ENCODE peak calls at places on chromosome X, in five cellular contexts. D is gastrocnemius medialis, J is kidney epithelial cell, F is AG10803, T is choroid plexus epithelial cell. Y is an unnamed sample.

GRCh38 chrX:19107035-19107434 is 15.2 kb downstream of the ADGRG2 start:
- DNase-seq in D (no peak), J (no peak), F (no peak), T (no peak), Y (no peak)

GRCh38 chrX:69093960-69094935 is 71.0 kb downstream of the PJA1 start:
- DNase-seq in D (no peak), J (no peak), F (peak), T (peak), Y (no peak)

GRCh38 chrX:283115-283845 is 2.1 kb downstream of the PLCXD1 start:
- DNase-seq in D (peak), J (peak), F (peak), T (peak), Y (peak)

GRCh38 chrX:72340572-72340971 is 34.9 kb upstream of the CITED1 start:
- DNase-seq in D (no peak), J (no peak), F (no peak), T (no peak), Y (no peak)

GRCh38 chrX:41291309-41291708 is 42.7 kb upstream of the DDX3X start:
- DNase-seq in D (no peak), J (no peak), F (no peak), T (no peak), Y (no peak)

GRCh38 chrX:100413231-100413630 is 3.2 kb upstream of the PCDH19 start:
- DNase-seq in D (no peak), J (no peak), F (peak), T (peak), Y (no peak)

GRCh38 chrX:281166-281999 is at the start of gene PLCXD1:
- DNase-seq in D (no peak), J (no peak), F (no peak), T (peak), Y (no peak)

GRCh38 chrX:16722481-16722880 is 3.1 kb downstream of the SYAP1 start:
- DNase-seq in D (no peak), J (no peak), F (no peak), T (no peak), Y (no peak)

GRCh38 chrX:54920610-54921426 is at the start of gene TRO:
- DNase-seq in D (no peak), J (no peak), F (no peak), T (peak), Y (no peak)

GRCh38 chrX:148537556-148538182 is 37.3 kb downstream of the AFF2 start:
- DNase-seq in D (no peak), J (no peak), F (no peak), T (no peak), Y (no peak)

GRCh38 chrX:47936224-47936939 is 67.4 kb downstream of the ZNF182 start:
- DNase-seq in D (no peak), J (no peak), F (no peak), T (no peak), Y (no peak)

GRCh38 chrX:103398321-103398937 is 22.1 kb downstream of the BEX3 start:
- DNase-seq in D (no peak), J (no peak), F (peak), T (peak), Y (no peak)

GRCh38 chrX:70033348-70033747 is 16.4 kb downstream of the AWAT2 start:
- DNase-seq in D (no peak), J (no peak), F (peak), T (peak), Y (no peak)

GRCh38 chrX:8037593-8038348 is 110.6 kb upstream of the PNPLA4 start:
- DNase-seq in D (no peak), J (no peak), F (no peak), T (no peak), Y (no peak)

GRCh38 chrX:68853665-68854251 is 24.9 kb downstream of the EFNB1 start:
- DNase-seq in D (no peak), J (no peak), F (no peak), T (no peak), Y (no peak)

GRCh38 chrX:10990418-10990817 is 120.7 kb upstream of the HCCS start:
- DNase-seq in D (no peak), J (no peak), F (no peak), T (no peak), Y (no peak)

GRCh38 chrX:129842510-129843208 is 1.0 kb downstream of the ZDHHC9 start:
- DNase-seq in D (no peak), J (no peak), F (peak), T (peak), Y (no peak)

GRCh38 chrX:153685751-153686676 is 1.7 kb upstream of the SLC6A8 start:
- DNase-seq in D (no peak), J (no peak), F (no peak), T (no peak), Y (peak)

GRCh38 chrX:110258552-110258951 is 59.3 kb downstream of the AMMECR1 start:
- DNase-seq in D (no peak), J (no peak), F (peak), T (peak), Y (no peak)

GRCh38 chrX:18887177-18887820 is 96.6 kb downstream of the PHKA2 start:
- DNase-seq in D (peak), J (no peak), F (no peak), T (no peak), Y (no peak)

GRCh38 chrX:112197845-112198244 is 115.3 kb upstream of the TRPC5 start:
- DNase-seq in D (no peak), J (no peak), F (no peak), T (no peak), Y (no peak)

GRCh38 chrX:123959281-123960063 is 2.0 kb upstream of the STAG2 start:
- DNase-seq in D (peak), J (no peak), F (peak), T (peak), Y (peak)

DNA sequence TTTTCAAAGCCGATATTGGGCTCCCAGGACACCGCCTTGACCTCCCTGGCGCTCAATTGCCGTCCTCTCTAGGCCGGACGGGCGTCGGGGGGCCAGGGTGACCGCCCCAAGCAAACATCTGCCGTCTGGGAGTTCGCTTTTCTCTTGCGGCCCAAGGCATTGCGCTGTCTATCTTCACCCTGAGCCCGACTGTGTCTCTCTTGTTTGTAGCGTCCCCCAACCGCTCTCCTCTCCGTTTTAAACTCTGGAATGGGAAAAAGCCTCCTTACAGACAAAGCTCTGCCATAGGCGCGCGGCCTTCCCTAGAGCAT is 551 bp upstream of the ARX start:
- DNase-seq in D (no peak), J (no peak), F (no peak), T (no peak), Y (no peak)
- H3K4me3 ChIP-seq in D (no peak), J (no peak), F (no peak), T (no peak), Y (peak)

DNA sequence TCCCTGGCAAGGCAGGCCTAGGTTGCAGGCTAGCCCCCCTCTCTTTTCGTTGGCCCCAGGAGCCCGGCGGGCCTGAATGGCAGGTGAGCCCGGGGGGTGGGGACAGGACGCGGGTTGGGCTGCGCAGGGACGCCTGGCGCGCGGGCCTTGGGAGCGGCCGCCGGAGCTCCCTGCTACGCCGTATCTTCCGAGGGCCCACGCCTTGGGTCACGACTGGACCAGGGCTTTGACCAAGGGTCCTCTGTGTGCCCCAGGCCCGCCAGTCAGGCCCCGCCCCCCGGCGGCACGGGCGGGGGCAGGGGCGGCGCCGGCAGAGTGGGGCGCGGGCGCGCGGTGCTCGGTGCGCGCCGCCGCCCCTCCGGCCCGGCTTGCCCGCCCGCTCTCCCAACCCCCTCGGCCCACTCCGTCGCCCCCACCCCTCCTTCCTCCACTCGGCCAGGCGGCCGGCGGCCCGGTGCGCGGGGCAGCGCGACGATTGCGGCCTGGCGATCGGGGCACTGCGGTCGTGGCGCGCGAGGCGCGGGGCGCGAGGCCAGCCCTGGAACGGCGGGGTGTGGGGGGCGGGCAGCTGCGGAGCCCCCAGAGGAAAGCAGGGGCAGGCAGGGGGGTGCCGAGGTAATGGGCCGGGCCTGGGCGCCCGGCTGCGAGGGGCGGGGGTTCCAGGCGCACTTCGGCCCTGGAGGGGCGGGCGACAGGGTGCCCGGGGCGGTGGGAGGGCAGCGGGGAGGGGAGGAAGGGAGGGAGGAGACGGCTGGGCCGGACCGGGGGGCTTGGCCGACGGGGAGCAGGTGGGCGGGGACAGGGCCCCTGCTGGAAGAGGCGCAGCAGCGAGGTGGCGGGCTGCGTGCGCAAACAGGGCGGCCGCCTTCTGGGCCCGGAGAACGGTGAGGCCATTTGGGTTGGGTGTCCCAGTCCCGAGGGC is at the start of gene PRRG3:
- DNase-seq in D (no peak), J (no peak), F (no peak), T (no peak), Y (no peak)
- H3K4me3 ChIP-seq in D (peak), J (no peak), F (no peak), T (no peak), Y (peak)

DNA sequence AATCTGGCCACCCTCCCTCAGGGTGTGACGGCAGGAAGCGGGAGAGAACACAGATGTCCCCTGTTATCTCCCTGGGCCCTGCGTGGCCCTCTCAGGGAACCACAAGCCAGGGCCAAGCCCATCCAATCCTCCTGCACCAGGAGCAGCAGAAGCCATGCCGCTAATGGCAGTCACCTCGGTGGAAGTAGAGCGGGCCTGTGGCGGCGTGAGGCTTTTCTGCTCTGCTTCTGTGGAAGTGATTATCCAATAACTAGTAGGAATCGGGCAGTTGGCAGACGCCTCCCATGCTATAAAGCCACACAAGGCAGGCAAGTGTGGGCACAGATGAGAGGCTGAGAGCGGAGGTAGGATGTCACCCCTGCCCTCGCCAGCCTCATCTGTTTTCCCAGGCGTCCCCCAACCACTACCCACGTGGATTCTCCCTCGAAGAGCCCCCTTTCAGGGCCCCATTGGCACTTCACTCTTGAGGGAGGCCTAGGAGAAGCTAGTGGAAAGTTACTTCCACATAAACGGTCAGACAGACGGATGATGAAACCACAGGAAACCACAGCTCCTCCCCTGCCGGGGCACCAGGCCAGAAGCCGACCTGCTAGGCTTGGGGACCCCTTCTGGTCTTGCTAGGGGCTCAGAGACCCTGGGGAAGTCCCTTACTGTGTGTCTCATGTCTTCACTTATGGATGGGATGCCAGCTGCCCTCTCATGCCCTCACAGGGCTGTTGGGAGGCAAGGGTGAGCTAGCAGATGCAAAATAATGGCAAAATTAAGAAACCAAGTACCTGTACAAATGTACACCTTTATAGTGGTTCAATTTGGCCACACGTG is 18.8 kb upstream of the TMSB4X start:
- DNase-seq in D (no peak), J (no peak), F (peak), T (peak), Y (no peak)
- H3K4me3 ChIP-seq in D (no peak), J (no peak), F (no peak), T (no peak), Y (no peak)

DNA sequence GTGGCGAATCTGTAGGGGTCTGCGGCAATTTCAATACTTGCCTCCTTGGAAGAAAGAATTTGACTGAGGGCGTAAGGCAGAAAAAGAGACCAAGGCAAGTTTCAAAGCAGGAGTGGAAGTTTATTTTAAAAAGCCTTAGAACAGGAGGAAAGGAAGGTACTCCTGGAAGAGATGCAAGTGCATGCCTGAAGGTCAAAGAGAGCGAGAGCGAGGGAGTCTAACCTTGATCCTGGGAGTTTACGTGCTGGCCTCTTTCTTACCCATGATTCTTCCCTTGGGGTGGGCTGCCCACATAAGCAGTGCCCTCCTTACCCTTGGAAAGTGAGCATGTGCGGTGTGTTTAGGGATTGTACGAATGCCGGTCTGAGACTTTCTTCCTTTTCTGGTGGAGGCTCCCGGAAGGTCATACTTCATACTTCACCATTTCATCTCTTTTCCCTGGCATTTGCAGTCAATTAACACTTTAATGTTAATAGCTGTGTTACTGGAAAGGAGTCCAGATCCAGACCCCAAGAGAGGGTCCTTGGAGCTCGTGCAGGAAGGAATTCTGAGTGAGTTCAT is 40.0 kb downstream of the ARSD start:
- DNase-seq in D (no peak), J (no peak), F (no peak), T (no peak), Y (no peak)
- H3K4me3 ChIP-seq in D (peak), J (peak), F (peak), T (peak), Y (peak)

GRCh38 chrX:42602136-42602535 is 175.8 kb downstream of the PPP1R2C start:
- DNase-seq in D (no peak), J (no peak), F (no peak), T (peak), Y (no peak)

GRCh38 chrX:42604302-42604701 is 173.7 kb downstream of the PPP1R2C start:
- DNase-seq in D (no peak), J (no peak), F (no peak), T (no peak), Y (no peak)

GRCh38 chrX:42602566-42602965 is 175.4 kb downstream of the PPP1R2C start:
- DNase-seq in D (no peak), J (no peak), F (no peak), T (no peak), Y (no peak)

GRCh38 chrX:42606591-42606990 is 171.4 kb downstream of the PPP1R2C start:
- DNase-seq in D (no peak), J (no peak), F (no peak), T (no peak), Y (no peak)

GRCh38 chrX:42603016-42603415 is 174.9 kb downstream of the PPP1R2C start:
- DNase-seq in D (no peak), J (no peak), F (no peak), T (no peak), Y (no peak)
- H3K4me3 ChIP-seq in D (no peak), J (no peak), F (no peak), T (no peak), Y (no peak)

GRCh38 chrX:33211356-33212254 is at the start of gene DMD:
- DNase-seq in D (peak), J (peak), F (peak), T (peak), Y (peak)
- H3K4me3 ChIP-seq in D (peak), J (no peak), F (no peak), T (peak), Y (peak)

GRCh38 chrX:108736509-108737479 is at the start of gene IRS4:
- DNase-seq in D (no peak), J (no peak), F (no peak), T (peak), Y (no peak)
- H3K4me3 ChIP-seq in D (peak), J (peak), F (peak), T (peak), Y (peak)

DNA sequence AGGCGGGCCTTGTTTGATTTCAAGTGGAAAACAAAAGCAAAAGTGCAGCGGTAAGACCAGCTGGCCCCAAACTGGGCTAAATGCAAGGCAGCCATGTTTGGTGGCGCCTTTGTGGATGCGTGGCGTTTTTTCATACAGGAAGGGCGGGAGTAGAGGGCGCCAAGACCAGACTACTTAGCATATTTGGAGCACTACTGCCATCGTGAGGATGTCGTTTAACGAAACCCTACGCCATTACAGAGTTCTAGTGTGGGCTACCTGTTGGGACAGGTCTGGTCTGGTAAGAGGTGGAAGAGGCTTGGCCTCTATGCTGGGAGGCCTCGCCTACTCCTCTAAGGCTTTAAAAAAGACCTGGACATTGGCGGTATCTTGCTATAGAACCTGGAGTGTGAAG is 230.7 kb upstream of the STK26 start:
- DNase-seq in D (no peak), J (peak), F (peak), T (no peak), Y (peak)
- H3K4me3 ChIP-seq in D (no peak), J (no peak), F (no peak), T (no peak), Y (peak)

GRCh38 chrX:50158616-50159015 is 42.2 kb downstream of the AKAP4 start:
- DNase-seq in D (no peak), J (no peak), F (no peak), T (no peak), Y (no peak)

GRCh38 chrX:50161143-50161542 is 39.7 kb downstream of the AKAP4 start:
- DNase-seq in D (no peak), J (no peak), F (peak), T (peak), Y (no peak)

GRCh38 chrX:50152421-50152820 is 48.4 kb downstream of the AKAP4 start:
- DNase-seq in D (no peak), J (no peak), F (peak), T (no peak), Y (no peak)

GRCh38 chrX:50154429-50154828 is 46.4 kb downstream of the AKAP4 start:
- DNase-seq in D (no peak), J (no peak), F (no peak), T (no peak), Y (no peak)

GRCh38 chrX:50157545-50158125 is 43.2 kb downstream of the AKAP4 start:
- DNase-seq in D (no peak), J (no peak), F (no peak), T (peak), Y (no peak)
- H3K4me3 ChIP-seq in D (no peak), J (no peak), F (no peak), T (no peak), Y (no peak)

GRCh38 chrX:45774961-45775360 is 574.3 kb upstream of the DIPK2B start:
- DNase-seq in D (no peak), J (no peak), F (peak), T (peak), Y (no peak)
- H3K4me3 ChIP-seq in D (no peak), J (no peak), F (peak), T (no peak), Y (no peak)